ENCODE peak calls at places on chromosomes 13 and 19, in nine cellular contexts. E is psoas muscle, P is fibroblast of pulmonary artery, M is gastrocnemius medialis, W is neuronal stem cell, K is HFF-Myc, S is tibial artery, O is epithelial cell of esophagus, H is cardiac muscle cell. C is an unnamed sample.

GRCh38 chr13:26899153-26899552 is 138.6 kb upstream of the GPR12 start:
- DNase-seq in E (no peak), P (no peak), M (no peak), W (no peak), K (no peak), S (no peak), O (no peak), H (no peak), C (no peak)

GRCh38 chr13:91399189-91400093 is 1.0 kb downstream of the GPC5 start:
- DNase-seq in E (no peak), P (no peak), M (no peak), W (no peak), K (no peak), S (peak; percentile 59), O (no peak), H (no peak), C (no peak)

GRCh38 chr19:17125728-17126677 is 50.4 kb downstream of the MYO9B start:
- DNase-seq in E (peak; percentile 71), P (peak; percentile 46), M (peak; percentile 55), W (no peak), K (no peak), S (peak; percentile 94), O (no peak), H (no peak), C (peak; percentile 92)

GRCh38 chr13:36395280-36395679 is 37.0 kb upstream of the CCNA1 start:
- DNase-seq in E (no peak), P (peak; percentile 77), M (no peak), W (no peak), K (peak; percentile 30), S (no peak), O (peak; percentile 58), H (no peak), C (no peak)

GRCh38 chr13:43558942-43559341 is 227.8 kb downstream of the ENOX1 start:
- DNase-seq in E (no peak), P (no peak), M (no peak), W (no peak), K (no peak), S (no peak), O (no peak), H (no peak), C (no peak)

GRCh38 chr19:2148482-2149135 is 2.8 kb downstream of the AP3D1 start:
- DNase-seq in E (no peak), P (no peak), M (no peak), W (no peak), K (no peak), S (no peak), O (no peak), H (no peak), C (no peak)

GRCh38 chr13:26568132-26568815 is 10.8 kb downstream of the WASF3 start:
- DNase-seq in E (no peak), P (no peak), M (no peak), W (no peak), K (no peak), S (no peak), O (no peak), H (no peak), C (no peak)

GRCh38 chr19:29446331-29446730 is 79.5 kb upstream of the VSTM2B start:
- DNase-seq in E (no peak), P (no peak), M (no peak), W (no peak), K (no peak), S (no peak), O (no peak), H (no peak), C (no peak)

GRCh38 chr19:4452230-4452990 is 5.2 kb downstream of the UBXN6 start:
- DNase-seq in E (no peak), P (no peak), M (no peak), W (no peak), K (no peak), S (no peak), O (no peak), H (no peak), C (no peak)

GRCh38 chr19:10214784-10215183 is 16.3 kb downstream of the S1PR2 start:
- DNase-seq in E (no peak), P (peak; percentile 34), M (no peak), W (no peak), K (no peak), S (no peak), O (peak; percentile 83), H (no peak), C (no peak)

GRCh38 chr13:71464673-71465072 is 402.3 kb downstream of the DACH1 start:
- DNase-seq in E (no peak), P (peak; percentile 7), M (no peak), W (no peak), K (no peak), S (no peak), O (no peak), H (no peak), C (no peak)

GRCh38 chr13:48151343-48151742 is 56.4 kb upstream of the MED4 start:
- DNase-seq in E (no peak), P (no peak), M (no peak), W (no peak), K (no peak), S (no peak), O (no peak), H (no peak), C (no peak)
- H3K4me3 ChIP-seq in E (no peak overlapping the region), P (no peak overlapping the region), M (no peak overlapping the region), W (no peak overlapping the region), K (no peak overlapping the region), S (no peak overlapping the region), O (no peak overlapping the region), H (no peak overlapping the region), C (peak overlapping the region; percentile 48)

GRCh38 chr19:31139871-31140505 is 209.2 kb downstream of the TSHZ3 start:
- DNase-seq in E (no peak), P (peak; percentile 74), M (no peak), W (no peak), K (no peak), S (no peak), O (peak; percentile 81), H (no peak), C (no peak)

GRCh38 chr19:31138077-31138476 is 211.2 kb downstream of the TSHZ3 start:
- DNase-seq in E (no peak), P (no peak), M (no peak), W (no peak), K (no peak), S (no peak), O (no peak), H (no peak), C (no peak)

GRCh38 chr19:31140717-31141116 is 208.5 kb downstream of the TSHZ3 start:
- DNase-seq in E (no peak), P (peak; percentile 58), M (no peak), W (no peak), K (no peak), S (no peak), O (peak; percentile 54), H (no peak), C (no peak)

GRCh38 chr19:31132753-31133110 is 216.5 kb downstream of the TSHZ3 start:
- DNase-seq in E (no peak), P (no peak), M (no peak), W (no peak), K (no peak), S (no peak), O (no peak), H (no peak), C (no peak)

DNA sequence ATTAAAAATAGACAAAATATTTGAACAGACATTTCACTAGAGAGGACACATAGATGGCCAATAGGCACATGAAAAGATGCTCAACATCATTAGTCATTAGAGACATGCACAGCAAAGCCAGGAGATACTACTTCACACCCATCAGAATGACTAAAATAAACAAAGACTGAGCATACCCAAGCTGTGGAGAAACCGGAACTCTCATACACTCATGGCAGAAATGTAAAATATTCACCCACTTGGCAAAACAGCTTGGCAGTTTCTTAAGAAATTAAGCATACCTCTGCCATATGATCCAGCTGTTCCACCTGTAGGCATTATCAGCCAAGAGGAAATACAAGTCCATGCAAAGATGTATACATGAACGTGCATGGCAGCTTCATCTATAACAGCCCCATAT is 213.4 kb downstream of the TSHZ3 start:
- DNase-seq in E (no peak), P (no peak), M (no peak), W (no peak), K (no peak), S (no peak), O (peak; percentile 94), H (no peak), C (no peak)
- H3K4me3 ChIP-seq in E (no peak overlapping the region), P (no peak overlapping the region), M (no peak overlapping the region), W (no peak overlapping the region), K (no peak overlapping the region), S (no peak overlapping the region), O (no peak overlapping the region), H (no peak overlapping the region), C (no peak overlapping the region)

GRCh38 chr13:107834268-107834667 is 381.1 kb downstream of the LIG4 start:
- DNase-seq in E (no peak), P (no peak), M (no peak), W (no peak), K (no peak), S (no peak), O (peak; percentile 21), H (no peak), C (no peak)

GRCh38 chr13:107838592-107839161 is 376.7 kb downstream of the LIG4 start:
- DNase-seq in E (no peak), P (no peak), M (no peak), W (no peak), K (no peak), S (no peak), O (no peak), H (no peak), C (no peak)

GRCh38 chr13:107832521-107833095 is 382.7 kb downstream of the LIG4 start:
- DNase-seq in E (no peak), P (no peak), M (no peak), W (no peak), K (no peak), S (no peak), O (no peak), H (no peak), C (no peak)

GRCh38 chr13:107834717-107835116 is 380.6 kb downstream of the LIG4 start:
- DNase-seq in E (no peak), P (no peak), M (no peak), W (no peak), K (no peak), S (no peak), O (no peak), H (no peak), C (no peak)

GRCh38 chr13:107835339-107836018 is 379.9 kb downstream of the LIG4 start:
- DNase-seq in E (no peak), P (peak; percentile 52), M (no peak), W (no peak), K (no peak), S (no peak), O (no peak), H (no peak), C (no peak)
- H3K4me3 ChIP-seq in E (no peak overlapping the region), P (no peak overlapping the region), M (no peak overlapping the region), W (no peak overlapping the region), K (no peak overlapping the region), S (no peak overlapping the region), O (no peak overlapping the region), H (no peak overlapping the region), C (no peak overlapping the region)

DNA sequence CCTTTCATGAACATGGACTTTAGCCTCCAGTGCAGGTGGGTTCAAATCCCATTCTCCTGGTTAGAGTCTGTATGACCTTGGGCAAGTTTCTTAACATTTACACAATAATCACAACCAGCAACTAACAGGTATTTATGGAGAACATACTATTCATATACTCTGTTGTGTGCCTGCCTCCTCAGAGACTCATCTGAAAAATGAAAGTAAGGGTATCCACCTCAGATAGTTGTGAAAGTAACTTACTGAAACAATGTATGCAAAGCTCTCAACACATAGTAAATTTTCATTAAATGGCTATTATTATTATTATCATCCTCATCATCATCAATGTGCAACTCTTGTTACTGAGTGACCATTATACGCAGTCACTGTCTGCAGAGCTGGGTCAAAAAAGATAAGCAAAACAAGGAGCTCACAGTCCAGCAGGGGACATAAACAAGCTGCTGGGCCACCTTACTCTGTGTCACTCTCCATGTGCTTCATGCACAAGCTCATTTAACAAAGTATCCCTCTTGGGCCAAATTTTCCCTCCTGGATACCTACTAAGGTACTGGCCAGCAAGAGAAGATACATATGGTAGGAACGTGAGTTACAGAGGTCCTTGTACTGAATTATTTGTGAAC is 70.9 kb upstream of the FNDC3A start:
- DNase-seq in E (no peak), P (no peak), M (no peak), W (no peak), K (no peak), S (no peak), O (no peak), H (no peak), C (no peak)
- H3K4me3 ChIP-seq in E (no peak overlapping the region), P (no peak overlapping the region), M (no peak overlapping the region), W (no peak overlapping the region), K (no peak overlapping the region), S (no peak overlapping the region), O (no peak overlapping the region), H (no peak overlapping the region), C (no peak overlapping the region)

C was measured in CD8-positive, alpha-beta memory T cell.